ENCODE peak calls at places on chromosomes 13 and 19, in six cellular contexts. I is fibroblast of lung, L is pancreas, N is GM23248, A is spleen, Y is MM.1S. F is an unnamed sample. For H3K4me1, the result is how much of the 10 kb centered on the place peaks cover.

GRCh38 chr19:13883665-13884064 is 6.7 kb downstream of the NANOS3 start:
- DNase-seq in Y (no peak), N (peak), L (no peak), A (no peak), I (no peak), F (no peak)

GRCh38 chr19:1244693-1245451 is 3.3 kb downstream of the ATP5F1D start:
- DNase-seq in N (peak), A (peak), Y (no peak), L (peak), I (no peak), F (peak)

GRCh38 chr13:109402976-109403375 is 383.4 kb downstream of the IRS2 start:
- DNase-seq in L (no peak), Y (no peak), I (peak), A (no peak), N (no peak), F (no peak)

GRCh38 chr19:29172302-29172701 is 40.6 kb downstream of the UQCRFS1 start:
- DNase-seq in Y (peak), I (no peak), N (no peak), L (no peak), A (no peak), F (no peak)

GRCh38 chr19:52742516-52742915 is 7.7 kb upstream of the ZNF611 start:
- DNase-seq in L (no peak), A (no peak), Y (no peak), I (no peak), N (peak), F (no peak)

GRCh38 chr13:80217614-80218456 is 123.1 kb downstream of the SPRY2 start:
- DNase-seq in I (no peak), L (no peak), Y (no peak), N (no peak), A (no peak), F (no peak)

GRCh38 chr13:57629821-57630235 is 1.7 kb upstream of the PCDH17 start:
- DNase-seq in I (peak), A (peak), L (peak), Y (no peak), N (peak), F (peak)

GRCh38 chr19:18700501-18701249 is 17.2 kb downstream of the CRTC1 start:
- DNase-seq in L (peak), I (peak), N (peak), Y (peak), A (peak), F (peak)

GRCh38 chr13:31320946-31321345 is 121.2 kb downstream of the B3GLCT start:
- DNase-seq in I (no peak), A (no peak), L (no peak), Y (no peak), N (no peak), F (no peak)

GRCh38 chr19:7605490-7606222 is 10.0 kb downstream of the CAMSAP3 start:
- DNase-seq in N (peak), A (no peak), I (no peak), L (no peak), Y (peak), F (no peak)

GRCh38 chr19:53810891-53811290 is 13.2 kb downstream of the NLRP12 start:
- DNase-seq in L (no peak), A (no peak), Y (no peak), N (no peak), I (no peak), F (no peak)

GRCh38 chr13:39311619-39312018 is 273.4 kb downstream of the NHLRC3 start:
- DNase-seq in N (peak), L (no peak), I (peak), Y (no peak), A (no peak), F (no peak)

GRCh38 chr13:113953561-113953960 is 20.3 kb downstream of the C13orf46 start:
- DNase-seq in N (peak), A (peak), I (no peak), Y (no peak), L (peak), F (peak)

GRCh38 chr19:10688545-10689280 is 12.5 kb upstream of the QTRT1 start:
- DNase-seq in N (no peak), I (no peak), A (no peak), L (no peak), Y (no peak), F (no peak)

GRCh38 chr19:18513868-18514267 is 8.0 kb downstream of the ELL start:
- DNase-seq in N (peak), A (no peak), I (peak), Y (no peak), L (no peak), F (no peak)

GRCh38 chr13:43785681-43786471 is 896 bp downstream of the ENOX1 start:
- DNase-seq in Y (peak), I (peak), A (peak), N (peak), L (peak), F (peak)

GRCh38 chr19:29672319-29672932 is 7.2 kb downstream of the PLEKHF1 start:
- DNase-seq in N (no peak), L (no peak), Y (no peak), A (peak), I (no peak), F (no peak)

GRCh38 chr13:85601526-85601925 is 197.7 kb downstream of the SLITRK6 start:
- DNase-seq in N (no peak), A (no peak), Y (no peak), I (peak), L (no peak), F (no peak)

GRCh38 chr13:26651234-26651633 is 93.8 kb downstream of the WASF3 start:
- DNase-seq in Y (no peak), A (no peak), I (no peak), N (peak), L (no peak), F (no peak)

GRCh38 chr13:108212901-108213300 is 2.4 kb downstream of the LIG4 start:
- DNase-seq in A (no peak), L (no peak), N (no peak), I (no peak), Y (no peak), F (no peak)

GRCh38 chr13:45191874-45192273 is 9.0 kb downstream of the KCTD4 start:
- DNase-seq in A (no peak), Y (no peak), N (no peak), I (no peak), L (no peak), F (no peak)

GRCh38 chr19:4970558-4971423 is 1.9 kb downstream of the KDM4B start:
- DNase-seq in Y (peak), A (peak), L (peak), I (peak), N (peak), F (peak)

GRCh38 chr13:99366075-99366987 is 59.1 kb upstream of the GPR183 start:
- DNase-seq in N (no peak), A (no peak), Y (no peak), L (no peak), I (no peak), F (no peak)
- H3K4me1 ChIP-seq in N (under half), A (half or more), Y (under half), L (under half), I (under half), F (under half)

DNA sequence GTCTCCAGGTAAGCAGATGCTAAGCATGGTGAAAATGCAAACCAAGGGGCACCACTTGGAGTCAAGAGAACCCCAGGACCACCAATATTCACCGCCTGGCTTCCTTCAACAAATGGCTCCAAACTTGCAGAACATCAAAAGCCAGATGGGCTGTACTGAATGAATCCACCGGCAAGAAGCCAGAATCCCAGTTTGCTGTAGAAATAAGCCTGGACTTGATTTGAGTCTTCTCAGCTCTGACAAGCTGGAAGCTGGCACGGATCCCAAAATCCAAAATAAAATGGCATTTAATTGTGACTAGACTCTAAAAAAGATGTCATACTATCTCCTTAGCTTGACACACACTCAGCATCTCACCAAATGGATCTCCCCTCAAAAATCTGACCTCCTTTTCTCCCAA is 11.9 kb downstream of the EFNB2 start:
- DNase-seq in Y (no peak), A (no peak), I (peak), N (no peak), L (no peak), F (no peak)
- H3K4me1 ChIP-seq in Y (under half), A (under half), I (under half), N (under half), L (under half), F (under half)

GRCh38 chr13:46598140-46598819 is 45.3 kb downstream of the LRCH1 start:
- DNase-seq in A (no peak), N (no peak), L (no peak), I (no peak), Y (peak), F (no peak)

GRCh38 chr13:46600943-46601311 is 48.0 kb downstream of the LRCH1 start:
- DNase-seq in I (no peak), N (no peak), L (no peak), A (no peak), Y (no peak), F (no peak)

GRCh38 chr13:46596501-46596900 is 43.5 kb downstream of the LRCH1 start:
- DNase-seq in Y (no peak), N (no peak), A (no peak), I (no peak), L (no peak), F (no peak)

GRCh38 chr13:46595918-46596315 is 42.9 kb downstream of the LRCH1 start:
- DNase-seq in N (no peak), L (no peak), Y (no peak), A (no peak), I (no peak), F (no peak)

DNA sequence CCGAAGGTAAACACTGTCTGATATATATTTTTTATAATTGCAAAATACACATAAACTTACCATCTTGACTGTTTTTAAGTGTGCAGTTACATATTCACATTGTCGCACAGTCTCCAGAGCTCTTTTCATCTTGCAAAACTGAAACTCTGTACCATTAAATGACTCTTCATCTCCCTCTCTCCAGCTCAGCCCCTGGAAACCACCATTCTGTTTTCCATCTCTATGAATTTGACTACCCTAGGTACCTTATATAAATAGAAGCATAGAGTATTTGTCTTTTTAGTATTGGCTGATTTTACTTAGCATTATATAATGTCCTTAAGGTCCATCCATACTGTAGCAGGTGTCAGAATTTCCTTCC is 45.8 kb downstream of the LRCH1 start:
- DNase-seq in Y (peak), L (no peak), N (no peak), A (no peak), I (no peak), F (no peak)
- H3K4me1 ChIP-seq in Y (under half), L (under half), N (under half), A (half or more), I (under half), F (under half)

GRCh38 chr19:38711726-38712153 is 32.5 kb downstream of the CAPN12 start:
- DNase-seq in I (peak), Y (no peak), N (peak), L (no peak), A (no peak), F (peak)
- H3K4me1 ChIP-seq in I (half or more), Y (under half), N (under half), L (under half), A (half or more), F (half or more)

GRCh38 chr19:15323496-15324235 is 8.7 kb downstream of the BRD4 start:
- DNase-seq in L (peak), I (peak), Y (no peak), N (peak), A (peak), F (peak)
- H3K4me1 ChIP-seq in L (half or more), I (half or more), Y (under half), N (half or more), A (half or more), F (half or more)

DNA sequence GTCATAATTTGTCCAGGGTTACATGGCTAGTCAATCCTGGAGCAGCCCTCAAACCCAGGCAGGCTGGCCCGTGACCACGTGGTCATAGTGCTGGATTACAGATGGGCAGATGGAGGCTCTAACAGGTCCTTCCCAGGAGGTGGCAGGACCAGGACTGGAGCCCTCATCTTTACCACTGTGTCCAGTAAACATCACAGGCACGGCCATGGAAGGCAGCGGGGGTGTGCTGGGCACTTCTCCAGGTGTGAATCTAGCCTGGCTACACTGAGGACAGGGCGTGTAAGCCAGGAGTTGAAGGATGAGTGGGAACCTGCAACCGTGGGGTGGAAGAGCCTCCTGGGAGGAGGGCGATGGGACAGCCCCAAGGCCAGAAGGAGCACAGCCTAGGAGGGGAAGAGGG is 6.1 kb downstream of the CIC start:
- DNase-seq in L (no peak), I (no peak), N (no peak), A (no peak), Y (no peak), F (no peak)
- H3K4me1 ChIP-seq in L (under half), I (under half), N (under half), A (half or more), Y (under half), F (half or more)

GRCh38 chr13:50388481-50388880 is 373.2 kb downstream of the KCNRG start:
- DNase-seq in L (no peak), Y (no peak), I (no peak), N (no peak), A (no peak), F (no peak)
- H3K4me1 ChIP-seq in L (under half), Y (under half), I (under half), N (under half), A (under half), F (under half)